ENCODE peak calls at places on chromosomes 12 and 14, in six cellular contexts. L is adrenal gland, I is HFFc6, F is lower leg skin, Q is endothelial cell, J is HFF-Myc. T is an unnamed sample.

GRCh38 chr12:98180603-98181002 is 334.8 kb upstream of the TMPO start:
- DNase-seq in J (no peak), L (no peak), Q (no peak), F (no peak), I (no peak), T (no peak)

GRCh38 chr12:92927055-92927435 is 2.0 kb downstream of the EEA1 start:
- DNase-seq in L (peak), J (no peak), I (peak), Q (no peak), F (no peak), T (peak)

GRCh38 chr12:101536069-101536674 is 58.6 kb upstream of the MYBPC1 start:
- DNase-seq in L (no peak), Q (no peak), I (no peak), F (no peak), J (no peak), T (no peak)

GRCh38 chr12:107990325-107990724 is 138.8 kb upstream of the WSCD2 start:
- DNase-seq in J (no peak), F (no peak), I (no peak), L (peak), Q (peak), T (no peak)

GRCh38 chr14:101476931-101477553 is 84.3 kb upstream of the DIO3 start:
- DNase-seq in J (no peak), F (peak), Q (no peak), L (peak), I (no peak), T (no peak)

GRCh38 chr12:46660719-46661118 is 165.1 kb downstream of the SLC38A4 start:
- DNase-seq in J (no peak), L (no peak), I (no peak), Q (no peak), F (no peak), T (peak)

GRCh38 chr12:9779209-9779608 is 18.5 kb upstream of the CD69 start:
- DNase-seq in F (no peak), L (no peak), J (no peak), I (no peak), Q (no peak), T (no peak)

GRCh38 chr12:42779186-42779859 is 189.8 kb upstream of the PRICKLE1 start:
- DNase-seq in I (no peak), F (no peak), Q (no peak), J (no peak), L (no peak), T (peak)

GRCh38 chr12:69999561-69999960 is 174.5 kb downstream of the MYRFL start:
- DNase-seq in Q (no peak), L (no peak), J (no peak), I (no peak), F (no peak), T (no peak)

GRCh38 chr12:20486233-20486632 is 117.9 kb downstream of the PDE3A start:
- DNase-seq in I (peak), F (no peak), Q (no peak), J (no peak), L (no peak), T (peak)

GRCh38 chr12:114448618-114448933 is 42.6 kb upstream of the TBX5 start:
- DNase-seq in I (no peak), J (no peak), F (no peak), L (no peak), Q (no peak), T (no peak)

GRCh38 chr12:6745751-6746525 is 7.0 kb downstream of the MLF2 start:
- DNase-seq in J (no peak), Q (no peak), L (no peak), I (no peak), F (no peak), T (no peak)

GRCh38 chr12:123094349-123095073 is 56.4 kb downstream of the PITPNM2 start:
- DNase-seq in L (peak), F (no peak), I (peak), J (peak), Q (no peak), T (peak)

GRCh38 chr14:22668417-22668816 is 24.3 kb upstream of the OR6J1 start:
- DNase-seq in J (no peak), Q (no peak), F (no peak), L (no peak), I (peak), T (peak)

GRCh38 chr12:86118161-86118560 is 138.0 kb downstream of the MGAT4C start:
- DNase-seq in I (no peak), J (no peak), Q (no peak), F (no peak), L (no peak), T (no peak)

GRCh38 chr12:94596596-94596995 is 53.8 kb downstream of the TMCC3 start:
- DNase-seq in F (no peak), J (no peak), L (no peak), I (no peak), Q (no peak), T (no peak)

GRCh38 chr14:34498684-34499412 is 36.8 kb upstream of the SPTSSA start:
- DNase-seq in F (no peak), J (peak), Q (no peak), L (peak), I (peak), T (peak)

GRCh38 chr12:3259976-3260375 is 182.8 kb downstream of the TSPAN9 start:
- DNase-seq in L (no peak), J (no peak), I (no peak), Q (no peak), F (no peak), T (no peak)

GRCh38 chr12:25388216-25388615 is 137.5 kb upstream of the KRAS start:
- DNase-seq in J (no peak), F (no peak), Q (no peak), I (peak), L (no peak), T (peak)

GRCh38 chr14:31990959-31991541 is 86.1 kb upstream of the ARHGAP5 start:
- DNase-seq in I (peak), J (no peak), F (no peak), L (no peak), Q (no peak), T (peak)

GRCh38 chr14:82354126-82354525 is 820.5 kb upstream of the SEL1L start:
- DNase-seq in F (no peak), Q (no peak), J (no peak), I (no peak), L (no peak), T (no peak)

GRCh38 chr14:101878222-101879211 is 85.9 kb upstream of the DYNC1H1 start:
- DNase-seq in Q (no peak), L (peak), J (no peak), I (no peak), F (no peak), T (peak)

GRCh38 chr12:15522574-15523187 is 200.4 kb downstream of the PTPRO start:
- DNase-seq in Q (no peak), J (no peak), L (no peak), F (no peak), I (peak), T (peak)

GRCh38 chr12:65634626-65635331 is 189.5 kb upstream of the HMGA2 start:
- DNase-seq in L (no peak), I (peak), J (no peak), Q (no peak), F (no peak), T (peak)

GRCh38 chr12:690466-690865 is 27.2 kb upstream of the NINJ2 start:
- DNase-seq in I (no peak), J (no peak), L (peak), F (no peak), Q (no peak), T (no peak)

GRCh38 chr12:63302269-63302940 is 151.4 kb upstream of the AVPR1A start:
- DNase-seq in F (no peak), I (no peak), J (no peak), L (no peak), Q (no peak), T (no peak)

GRCh38 chr12:132046561-132046960 is 96.8 kb downstream of the EP400 start:
- DNase-seq in L (no peak), J (peak), F (no peak), I (peak), Q (no peak), T (peak)

GRCh38 chr12:52860102-52860838 is 11.5 kb upstream of the KRT78 start:
- DNase-seq in I (peak), J (no peak), L (no peak), Q (no peak), F (no peak), T (peak)

GRCh38 chr12:89390802-89391673 is 38.7 kb upstream of the DUSP6 start:
- DNase-seq in L (no peak), F (no peak), Q (no peak), I (peak), J (no peak), T (peak)

GRCh38 chr14:74604157-74604556 is 7.9 kb downstream of the LTBP2 start:
- DNase-seq in F (no peak), J (no peak), Q (no peak), L (no peak), I (no peak), T (no peak)

GRCh38 chr12:46071335-46071734 is 81.0 kb upstream of the SCAF11 start:
- DNase-seq in I (no peak), Q (no peak), J (no peak), L (no peak), F (no peak), T (no peak)

GRCh38 chr14:102472815-102473158 is 36.8 kb downstream of the ANKRD9 start:
- DNase-seq in L (no peak), J (no peak), Q (no peak), F (no peak), I (no peak), T (no peak)

GRCh38 chr12:40099423-40099853 is 6.4 kb downstream of the SLC2A13 start:
- DNase-seq in I (no peak), L (no peak), Q (no peak), F (no peak), J (no peak), T (no peak)

GRCh38 chr12:48812389-48812788 is 5.9 kb upstream of the CACNB3 start:
- DNase-seq in J (no peak), Q (no peak), F (no peak), L (no peak), I (no peak), T (no peak)

GRCh38 chr14:49861923-49862673 is 9.5 kb upstream of the NEMF start:
- DNase-seq in L (peak), Q (peak), F (peak), J (peak), I (peak), T (peak)

GRCh38 chr12:76720068-76720467 is 43.8 kb upstream of the ZDHHC17 start:
- DNase-seq in Q (no peak), J (no peak), L (no peak), F (no peak), I (peak), T (peak)

GRCh38 chr12:43676183-43676813 is 82.3 kb downstream of the PUS7L start:
- DNase-seq in I (no peak), L (peak), J (no peak), F (no peak), Q (peak), T (no peak)

GRCh38 chr12:52942056-52942913 is 6.6 kb upstream of the KRT18 start:
- DNase-seq in J (no peak), L (no peak), Q (no peak), F (no peak), I (no peak), T (no peak)

GRCh38 chr14:55721353-55721752 is 141.3 kb downstream of the KTN1 start:
- DNase-seq in L (peak), I (peak), F (no peak), Q (no peak), J (peak), T (peak)
- TF ChIP-seq CTCF in L (no peak), I (peak), F (no peak), Q (no peak), J (no peak), T (no peak)

GRCh38 chr12:111691262-111691661 is 5.4 kb downstream of the ACAD10 start:
- DNase-seq in Q (no peak), J (no peak), I (no peak), F (no peak), L (no peak), T (no peak)

GRCh38 chr12:111693818-111694217 is 8.0 kb downstream of the ACAD10 start:
- DNase-seq in I (no peak), Q (no peak), L (no peak), J (no peak), F (no peak), T (no peak)

GRCh38 chr12:111687952-111688351 is 2.1 kb downstream of the ACAD10 start:
- DNase-seq in I (no peak), Q (no peak), F (no peak), J (no peak), L (no peak), T (no peak)

GRCh38 chr12:111687255-111687654 is 1.4 kb downstream of the ACAD10 start:
- DNase-seq in Q (no peak), F (no peak), I (peak), J (no peak), L (peak), T (no peak)

DNA sequence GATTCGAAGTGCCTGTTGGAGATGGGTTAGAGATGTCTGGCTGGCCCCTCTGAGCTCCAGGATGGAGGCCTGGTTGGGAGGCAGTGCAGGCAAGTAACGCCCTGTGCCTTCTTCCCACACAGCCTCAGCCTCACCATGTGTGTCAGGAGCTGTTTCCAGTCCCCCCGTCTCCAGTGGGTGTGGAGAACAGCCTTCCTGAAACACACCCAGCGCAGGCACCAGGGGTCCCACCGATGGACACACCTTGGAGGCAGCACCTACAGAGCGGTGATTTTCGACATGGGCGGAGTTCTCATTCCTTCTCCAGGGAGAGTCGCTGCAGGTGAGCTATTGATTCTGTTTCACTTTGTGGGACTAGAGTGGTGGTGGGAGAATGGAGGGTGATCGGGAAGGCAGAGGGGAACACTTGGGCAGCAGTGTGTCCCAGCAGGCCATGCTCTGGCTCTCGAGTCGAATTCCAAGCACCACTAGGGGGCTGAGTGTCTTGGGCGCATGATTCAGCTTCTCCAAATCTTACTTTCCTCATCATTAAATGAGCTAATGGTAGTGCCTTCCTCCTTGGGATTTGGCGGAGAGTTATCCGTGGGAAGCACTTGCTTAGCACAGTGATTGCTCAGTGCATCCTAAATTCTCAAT is 6.8 kb downstream of the ACAD10 start:
- DNase-seq in I (peak), J (no peak), L (no peak), F (no peak), Q (peak), T (peak)
- TF ChIP-seq CTCF in I (peak), J (peak), L (no peak), F (no peak), Q (peak), T (peak)

GRCh38 chr12:96091833-96092232 is 56.4 kb upstream of the LTA4H start:
- DNase-seq in I (peak), L (no peak), F (no peak), J (no peak), Q (no peak), T (no peak)
- TF ChIP-seq CTCF in I (peak), L (no peak), F (no peak), J (peak), Q (no peak), T (peak)

DNA sequence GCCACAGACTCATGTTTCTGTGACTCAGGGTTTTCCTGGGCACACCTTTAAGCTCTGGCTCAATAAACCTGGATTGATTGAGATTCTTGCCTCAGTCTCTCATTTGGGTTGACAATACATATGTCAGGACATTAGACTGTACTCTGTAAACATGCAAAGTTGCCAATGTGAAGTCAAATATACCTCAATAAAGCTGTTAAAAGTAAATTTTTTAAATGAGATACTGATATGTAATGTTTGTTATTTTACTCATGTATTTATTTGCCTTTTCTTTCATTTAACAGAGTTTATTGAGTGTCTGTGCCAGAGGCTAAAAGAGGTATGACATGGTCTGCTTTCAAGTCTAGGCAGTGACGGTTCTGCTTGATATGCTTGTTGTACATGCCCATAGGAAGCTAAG is 3.7 kb upstream of the ETFBKMT start:
- DNase-seq in I (no peak), F (no peak), J (no peak), L (no peak), Q (no peak), T (no peak)
- TF ChIP-seq CTCF in I (no peak), F (no peak), J (no peak), L (no peak), Q (no peak), T (no peak)

DNA sequence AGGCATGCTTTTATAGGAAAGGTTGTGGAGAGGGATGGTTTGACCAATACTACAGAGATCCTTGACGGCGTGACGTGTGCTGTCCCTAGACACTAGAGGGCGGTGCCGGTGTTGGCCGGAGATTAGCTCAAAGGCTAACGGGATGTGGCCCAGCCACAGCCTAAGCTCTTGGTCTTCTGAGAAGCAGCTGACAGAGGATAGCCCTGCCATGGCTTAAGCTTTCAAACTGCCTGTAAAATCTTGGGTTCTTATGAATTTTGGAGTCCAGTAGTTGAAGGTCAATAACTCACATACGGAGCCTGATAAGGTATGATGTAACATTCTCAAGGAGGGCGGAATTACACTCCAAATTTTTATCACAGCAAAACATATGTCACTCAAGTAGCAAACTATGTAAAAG is 515.7 kb upstream of the ATXN7L3B start:
- DNase-seq in F (no peak), Q (peak), J (peak), L (peak), I (no peak), T (peak)
- TF ChIP-seq CTCF in F (no peak), Q (peak), J (peak), L (peak), I (peak), T (peak)